ENCODE peak calls at places on chromosomes 5 and 9, in five cellular contexts. One of them, this sample, is unnamed. For H3K4me1 and H3K36me3, the result is how much of the 10 kb centered on the place peaks cover.

GRCh38 chr5:91225848-91226686 is 157.1 kb downstream of the ARRDC3 start:
- DNase-seq in PC-3: peak
- DNase-seq in CD8-positive, alpha-beta memory T cell: peak
- DNase-seq in tibial nerve: no peak
- DNase-seq in fibroblast of lung: no peak
- DNase-seq in this sample: peak

GRCh38 chr5:83306572-83307241 is 164.8 kb upstream of the VCAN start:
- DNase-seq in fibroblast of lung: peak
- DNase-seq in CD8-positive, alpha-beta memory T cell: no peak
- DNase-seq in tibial nerve: peak
- DNase-seq in PC-3: peak
- DNase-seq in this sample: no peak

GRCh38 chr9:16058131-16058549 is 505.3 kb downstream of the CCDC171 start:
- DNase-seq in CD8-positive, alpha-beta memory T cell: no peak
- DNase-seq in PC-3: peak
- DNase-seq in tibial nerve: no peak
- DNase-seq in fibroblast of lung: peak
- DNase-seq in this sample: no peak

GRCh38 chr9:137534256-137535119 is 15.7 kb downstream of the PNPLA7 start:
- DNase-seq in tibial nerve: no peak
- DNase-seq in PC-3: peak
- DNase-seq in CD8-positive, alpha-beta memory T cell: peak
- DNase-seq in fibroblast of lung: peak
- DNase-seq in this sample: peak

GRCh38 chr5:15105799-15106393 is 234.3 kb upstream of the ANKH start:
- DNase-seq in tibial nerve: peak
- DNase-seq in fibroblast of lung: peak
- DNase-seq in CD8-positive, alpha-beta memory T cell: no peak
- DNase-seq in PC-3: peak
- DNase-seq in this sample: peak

GRCh38 chr9:107952773-107953172 is 463.2 kb upstream of the KLF4 start:
- DNase-seq in tibial nerve: no peak
- DNase-seq in CD8-positive, alpha-beta memory T cell: no peak
- DNase-seq in PC-3: no peak
- DNase-seq in fibroblast of lung: no peak
- DNase-seq in this sample: no peak

GRCh38 chr9:79719989-79720388 is 148.2 kb downstream of the TLE4 start:
- DNase-seq in CD8-positive, alpha-beta memory T cell: no peak
- DNase-seq in tibial nerve: no peak
- DNase-seq in PC-3: no peak
- DNase-seq in fibroblast of lung: no peak
- DNase-seq in this sample: no peak

GRCh38 chr9:79362100-79363081 is 209.4 kb upstream of the TLE4 start:
- DNase-seq in CD8-positive, alpha-beta memory T cell: no peak
- DNase-seq in tibial nerve: no peak
- DNase-seq in PC-3: peak
- DNase-seq in fibroblast of lung: no peak
- DNase-seq in this sample: no peak

GRCh38 chr9:68844623-68845612 is 139.9 kb downstream of the PIP5K1B start:
- DNase-seq in CD8-positive, alpha-beta memory T cell: no peak
- DNase-seq in fibroblast of lung: peak
- DNase-seq in PC-3: peak
- DNase-seq in tibial nerve: no peak
- DNase-seq in this sample: peak

GRCh38 chr9:123710299-123710698 is 219.6 kb downstream of the DENND1A start:
- DNase-seq in CD8-positive, alpha-beta memory T cell: no peak
- DNase-seq in fibroblast of lung: peak
- DNase-seq in PC-3: peak
- DNase-seq in tibial nerve: no peak
- DNase-seq in this sample: no peak

GRCh38 chr5:172453986-172454354 is 355 bp downstream of the SH3PXD2B start:
- DNase-seq in CD8-positive, alpha-beta memory T cell: no peak
- DNase-seq in fibroblast of lung: peak
- DNase-seq in PC-3: no peak
- DNase-seq in tibial nerve: no peak
- DNase-seq in this sample: peak

GRCh38 chr5:165244407-165244806 is 1739.0 kb downstream of the MAT2B start:
- DNase-seq in CD8-positive, alpha-beta memory T cell: no peak
- DNase-seq in fibroblast of lung: no peak
- DNase-seq in PC-3: no peak
- DNase-seq in tibial nerve: no peak
- DNase-seq in this sample: no peak

GRCh38 chr9:76818271-76818670 is 54.0 kb downstream of the PCA3 start:
- DNase-seq in CD8-positive, alpha-beta memory T cell: no peak
- DNase-seq in PC-3: peak
- DNase-seq in fibroblast of lung: peak
- DNase-seq in tibial nerve: no peak
- DNase-seq in this sample: no peak

GRCh38 chr9:129773262-129774048 is 20.6 kb upstream of the PTGES start:
- DNase-seq in tibial nerve: peak
- DNase-seq in fibroblast of lung: peak
- DNase-seq in PC-3: peak
- DNase-seq in CD8-positive, alpha-beta memory T cell: no peak
- DNase-seq in this sample: no peak

GRCh38 chr9:131346559-131346958 is 47.3 kb upstream of the PRRC2B start:
- DNase-seq in tibial nerve: no peak
- DNase-seq in PC-3: no peak
- DNase-seq in CD8-positive, alpha-beta memory T cell: no peak
- DNase-seq in fibroblast of lung: no peak
- DNase-seq in this sample: no peak

GRCh38 chr5:79318935-79319614 is 83.1 kb downstream of the JMY start:
- DNase-seq in tibial nerve: no peak
- DNase-seq in CD8-positive, alpha-beta memory T cell: no peak
- DNase-seq in fibroblast of lung: peak
- DNase-seq in PC-3: peak
- DNase-seq in this sample: no peak

GRCh38 chr9:106953166-106953565 is 90.2 kb downstream of the ZNF462 start:
- DNase-seq in fibroblast of lung: peak
- DNase-seq in CD8-positive, alpha-beta memory T cell: no peak
- DNase-seq in tibial nerve: no peak
- DNase-seq in PC-3: peak
- DNase-seq in this sample: no peak

GRCh38 chr5:34542818-34543217 is 113.3 kb upstream of the RAI14 start:
- DNase-seq in CD8-positive, alpha-beta memory T cell: no peak
- DNase-seq in tibial nerve: no peak
- DNase-seq in fibroblast of lung: no peak
- DNase-seq in PC-3: no peak
- DNase-seq in this sample: no peak

GRCh38 chr5:156420665-156421064 is 93.7 kb downstream of the SGCD start:
- DNase-seq in tibial nerve: no peak
- DNase-seq in PC-3: no peak
- DNase-seq in fibroblast of lung: no peak
- DNase-seq in CD8-positive, alpha-beta memory T cell: no peak
- DNase-seq in this sample: no peak

GRCh38 chr9:71816782-71817549 is 48.7 kb upstream of the CEMIP2 start:
- DNase-seq in fibroblast of lung: no peak
- DNase-seq in CD8-positive, alpha-beta memory T cell: no peak
- DNase-seq in tibial nerve: no peak
- DNase-seq in PC-3: no peak
- DNase-seq in this sample: no peak

GRCh38 chr9:89422151-89422918 is 75.6 kb downstream of the SEMA4D start:
- DNase-seq in PC-3: peak
- DNase-seq in fibroblast of lung: no peak
- DNase-seq in tibial nerve: no peak
- DNase-seq in CD8-positive, alpha-beta memory T cell: no peak
- DNase-seq in this sample: no peak

GRCh38 chr5:128736567-128736966 is 198.5 kb upstream of the FBN2 start:
- DNase-seq in tibial nerve: no peak
- DNase-seq in fibroblast of lung: peak
- DNase-seq in CD8-positive, alpha-beta memory T cell: no peak
- DNase-seq in PC-3: peak
- DNase-seq in this sample: peak

GRCh38 chr9:120643096-120643495 is 63.1 kb upstream of the CDK5RAP2 start:
- DNase-seq in fibroblast of lung: no peak
- DNase-seq in CD8-positive, alpha-beta memory T cell: no peak
- DNase-seq in PC-3: no peak
- DNase-seq in tibial nerve: no peak
- DNase-seq in this sample: no peak

GRCh38 chr5:65663804-65664521 is 39.1 kb downstream of the SHLD3 start:
- DNase-seq in tibial nerve: no peak
- DNase-seq in CD8-positive, alpha-beta memory T cell: no peak
- DNase-seq in fibroblast of lung: peak
- DNase-seq in PC-3: peak
- DNase-seq in this sample: no peak

GRCh38 chr5:14472986-14473567 is 108.5 kb upstream of the OTULINL start:
- DNase-seq in fibroblast of lung: no peak
- DNase-seq in CD8-positive, alpha-beta memory T cell: no peak
- DNase-seq in PC-3: no peak
- DNase-seq in tibial nerve: no peak
- DNase-seq in this sample: peak

GRCh38 chr9:87445646-87446045 is 52.0 kb upstream of the DAPK1 start:
- DNase-seq in tibial nerve: no peak
- DNase-seq in CD8-positive, alpha-beta memory T cell: no peak
- DNase-seq in fibroblast of lung: peak
- DNase-seq in PC-3: no peak
- DNase-seq in this sample: no peak

GRCh38 chr9:96495341-96495740 is 45.4 kb downstream of the HABP4 start:
- DNase-seq in tibial nerve: no peak
- DNase-seq in fibroblast of lung: peak
- DNase-seq in CD8-positive, alpha-beta memory T cell: no peak
- DNase-seq in PC-3: no peak
- DNase-seq in this sample: no peak

GRCh38 chr5:87243161-87243877 is 24.4 kb upstream of the RASA1 start:
- DNase-seq in CD8-positive, alpha-beta memory T cell: no peak
- DNase-seq in fibroblast of lung: peak
- DNase-seq in tibial nerve: no peak
- DNase-seq in PC-3: peak
- DNase-seq in this sample: no peak

GRCh38 chr5:159094745-159095144 is 5.0 kb downstream of the EBF1 start:
- DNase-seq in PC-3: peak
- DNase-seq in CD8-positive, alpha-beta memory T cell: no peak
- DNase-seq in tibial nerve: peak
- DNase-seq in fibroblast of lung: peak
- DNase-seq in this sample: peak

GRCh38 chr5:12384005-12384404 is 479.8 kb upstream of the CTNND2 start:
- DNase-seq in PC-3: no peak
- DNase-seq in fibroblast of lung: no peak
- DNase-seq in CD8-positive, alpha-beta memory T cell: no peak
- DNase-seq in tibial nerve: no peak
- DNase-seq in this sample: no peak

DNA sequence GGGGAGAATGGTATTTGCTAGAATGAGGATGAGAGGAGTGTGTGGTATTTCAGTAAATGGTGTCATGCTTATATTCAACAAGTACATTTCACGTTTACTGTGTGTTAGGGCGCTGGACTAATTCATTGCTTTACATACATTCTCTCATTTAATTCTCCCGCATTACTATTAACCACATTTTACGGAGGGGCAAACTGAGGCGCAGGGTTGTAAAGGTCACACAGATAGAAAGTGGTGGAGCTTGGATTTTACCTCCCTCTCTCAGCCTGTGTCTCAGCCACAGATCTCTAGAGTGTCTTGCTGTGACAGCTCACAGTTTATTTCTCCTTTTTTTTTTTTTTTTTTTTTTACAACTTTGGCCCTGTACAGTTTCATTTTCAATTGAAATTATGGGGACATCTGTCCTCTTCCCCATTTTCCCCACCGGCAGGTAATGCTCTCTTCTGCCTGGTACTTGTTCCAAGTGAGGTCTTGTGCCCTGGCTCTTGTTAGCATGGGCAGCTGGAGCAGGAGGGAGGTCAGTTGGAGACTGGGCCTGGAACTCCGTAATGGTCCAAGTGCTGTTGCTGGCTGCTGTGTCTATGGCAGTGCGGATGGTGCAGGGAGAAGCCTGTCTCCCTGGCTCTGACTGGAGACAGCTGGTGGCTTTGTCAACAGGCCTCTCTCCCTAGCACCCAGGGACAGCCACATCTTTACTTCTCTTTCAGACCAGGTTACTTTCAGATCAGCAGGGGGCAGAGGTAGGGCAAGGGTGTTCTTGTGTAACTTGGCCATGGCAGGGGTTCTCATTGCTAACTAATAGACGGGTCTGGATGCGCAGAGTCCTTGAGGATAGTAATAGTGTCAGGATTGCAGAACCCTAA is 20.5 kb upstream of the NDST1 start:
- DNase-seq in tibial nerve: no peak
- DNase-seq in PC-3: peak
- DNase-seq in fibroblast of lung: peak
- DNase-seq in CD8-positive, alpha-beta memory T cell: no peak
- DNase-seq in this sample: peak
- H3K4me1 ChIP-seq in tibial nerve: under half
- H3K4me1 ChIP-seq in PC-3: under half
- H3K4me1 ChIP-seq in fibroblast of lung: under half
- H3K4me1 ChIP-seq in CD8-positive, alpha-beta memory T cell: under half
- H3K4me1 ChIP-seq in this sample: under half

DNA sequence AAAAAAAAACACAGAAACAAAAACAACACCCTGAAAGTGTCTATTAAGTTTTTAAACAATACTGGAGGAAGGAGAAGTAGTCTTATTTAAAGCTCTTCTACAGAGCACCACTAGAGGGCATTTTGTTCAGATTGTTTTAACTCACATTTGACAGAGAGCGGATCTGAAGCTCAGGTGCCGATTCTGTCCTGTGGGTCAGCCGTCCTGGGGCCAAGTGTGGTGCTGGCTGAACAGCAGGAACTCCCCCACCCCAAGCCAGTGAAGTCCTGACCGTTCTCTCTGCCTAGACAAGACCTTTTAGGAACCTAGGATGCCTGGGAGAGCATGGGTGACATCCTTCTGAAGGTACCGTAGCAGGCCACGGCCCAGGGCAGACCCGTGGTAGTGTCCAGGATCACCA is 3.9 kb downstream of the EXOC3 start:
- DNase-seq in PC-3: peak
- DNase-seq in fibroblast of lung: peak
- DNase-seq in tibial nerve: no peak
- DNase-seq in CD8-positive, alpha-beta memory T cell: peak
- DNase-seq in this sample: no peak
- H3K36me3 ChIP-seq in PC-3: half or more
- H3K36me3 ChIP-seq in fibroblast of lung: under half
- H3K36me3 ChIP-seq in tibial nerve: under half
- H3K36me3 ChIP-seq in CD8-positive, alpha-beta memory T cell: under half
- H3K36me3 ChIP-seq in this sample: under half

GRCh38 chr9:33676746-33677505 is 118.4 kb upstream of the PRSS3 start:
- DNase-seq in tibial nerve: no peak
- DNase-seq in PC-3: peak
- DNase-seq in CD8-positive, alpha-beta memory T cell: peak
- DNase-seq in fibroblast of lung: peak
- DNase-seq in this sample: peak
- H3K4me3 ChIP-seq in tibial nerve: peak
- H3K4me3 ChIP-seq in PC-3: peak
- H3K4me3 ChIP-seq in CD8-positive, alpha-beta memory T cell: peak
- H3K4me3 ChIP-seq in fibroblast of lung: peak
- H3K4me3 ChIP-seq in this sample: peak

DNA sequence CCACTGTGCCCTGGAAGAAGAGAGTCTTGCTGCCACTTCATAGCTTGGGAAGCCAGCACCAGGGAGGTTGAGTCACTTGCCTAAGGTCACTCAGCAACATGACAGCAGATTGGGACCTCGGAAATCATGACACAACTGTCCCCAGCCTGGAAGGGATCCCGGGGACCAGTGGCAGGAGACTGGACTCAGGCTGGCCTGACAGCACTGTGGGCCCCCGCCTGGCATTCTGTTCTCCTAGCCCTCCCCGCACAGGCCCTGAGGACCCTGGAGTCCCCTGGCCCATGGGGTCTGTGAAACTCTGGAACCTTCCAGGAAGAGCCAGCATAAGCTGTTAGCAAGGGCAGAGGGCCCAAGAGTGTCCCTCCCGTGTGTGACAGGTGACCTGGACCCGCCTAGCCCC is 64.9 kb downstream of the COL5A1 start:
- DNase-seq in PC-3: no peak
- DNase-seq in tibial nerve: no peak
- DNase-seq in CD8-positive, alpha-beta memory T cell: no peak
- DNase-seq in fibroblast of lung: no peak
- DNase-seq in this sample: no peak
- H3K4me1 ChIP-seq in PC-3: under half
- H3K4me1 ChIP-seq in tibial nerve: under half
- H3K4me1 ChIP-seq in CD8-positive, alpha-beta memory T cell: under half
- H3K4me1 ChIP-seq in fibroblast of lung: under half
- H3K4me1 ChIP-seq in this sample: under half

This sample was measured in HAP-1.